ENCODE peak calls at places on chromosomes 12 and 14, in five cellular contexts. U is choroid plexus epithelial cell, X is omental fat pad, T is pons, K is cardiac muscle cell. W is an unnamed sample.

GRCh38 chr12:111024205-111024794 is 103.9 kb upstream of the MYL2 start:
- DNase-seq in T (peak; percentile 15), X (peak; percentile 24), K (peak; percentile 45), U (peak; percentile 50), W (no peak)

GRCh38 chr12:51056242-51056641 is 8.1 kb downstream of the LETMD1 start:
- DNase-seq in U (peak; percentile 79), X (no peak), K (peak; percentile 77), T (no peak), W (peak; percentile 29)

GRCh38 chr14:44567997-44568396 is 60.9 kb upstream of the FSCB start:
- DNase-seq in U (no peak), T (no peak), K (no peak), X (no peak), W (no peak)

GRCh38 chr12:102120886-102121285 is 903 bp downstream of the PARPBP start:
- DNase-seq in X (no peak), U (peak; percentile 48), K (peak; percentile 28), T (no peak), W (peak; percentile 16)

GRCh38 chr12:117124421-117125274 is 25.4 kb upstream of the TESC start:
- DNase-seq in K (no peak), T (no peak), U (no peak), X (no peak), W (no peak)

GRCh38 chr12:43728117-43728516 is 30.5 kb downstream of the PUS7L start:
- DNase-seq in K (peak; percentile 15), U (no peak), T (no peak), X (no peak), W (no peak)

GRCh38 chr12:40207551-40207950 is 17.2 kb upstream of the LRRK2 start:
- DNase-seq in K (no peak), U (no peak), X (no peak), T (no peak), W (no peak)

GRCh38 chr12:65612440-65612839 is 211.8 kb upstream of the HMGA2 start:
- DNase-seq in K (peak; percentile 33), X (no peak), U (peak; percentile 50), T (no peak), W (peak; percentile 39)

GRCh38 chr12:93152617-93153016 is 223.5 kb upstream of the EEA1 start:
- DNase-seq in T (no peak), K (no peak), U (no peak), X (no peak), W (no peak)

GRCh38 chr14:103561381-103562134 is 899 bp downstream of the BAG5 start:
- DNase-seq in U (peak; percentile 69), K (peak; percentile 71), T (no peak), X (no peak), W (peak; percentile 45)

GRCh38 chr12:64452559-64453329 is 824 bp downstream of the TBK1 start:
- DNase-seq in X (no peak), T (peak; percentile 42), U (peak; percentile 89), K (peak; percentile 83), W (peak; percentile 86)

GRCh38 chr12:56040963-56041578 is 647 bp upstream of the RPS26 start:
- DNase-seq in T (no peak), X (no peak), K (no peak), U (no peak), W (no peak)

GRCh38 chr12:32860182-32860581 is 36.4 kb downstream of the PKP2 start:
- DNase-seq in K (peak; percentile 56), X (no peak), U (no peak), T (no peak), W (peak; percentile 35)

GRCh38 chr12:132559652-132560420 is 50.5 kb downstream of the LRCOL1 start:
- DNase-seq in X (no peak), U (peak; percentile 36), K (peak; percentile 49), T (no peak), W (peak; percentile 14)

GRCh38 chr14:103385994-103386491 is 828 bp downstream of the MARK3 start:
- DNase-seq in T (no peak), X (no peak), U (peak; percentile 47), K (no peak), W (no peak)

GRCh38 chr12:107319536-107320030 is 226.2 kb upstream of the CRY1 start:
- DNase-seq in U (no peak), K (no peak), T (no peak), X (no peak), W (no peak)

GRCh38 chr12:132295101-132295526 is 34.3 kb downstream of the GALNT9 start:
- DNase-seq in X (no peak), K (no peak), T (no peak), U (no peak), W (no peak)

GRCh38 chr12:5889381-5890047 is 55.5 kb downstream of the ANO2 start:
- DNase-seq in K (no peak), U (peak; percentile 1), X (no peak), T (no peak), W (no peak)

GRCh38 chr14:35399083-35399807 is 5.3 kb downstream of the NFKBIA start:
- DNase-seq in X (no peak), U (no peak), K (no peak), T (no peak), W (no peak)

GRCh38 chr12:104152691-104153241 is 14.8 kb upstream of the NFYB start:
- DNase-seq in K (no peak), U (no peak), X (no peak), T (no peak), W (no peak)

W was measured in astrocyte.